ENCODE peak calls at places on chromosomes 16 and 17, in nine cellular contexts. One of them, this sample, is unnamed.

GRCh38 chr17:83194761-83195329 is 115.4 kb downstream of the METRNL start:
- DNase-seq in activated CD4-positive, CD25-positive, alpha-beta regulatory T cell: no peak
- DNase-seq in HCT116: no peak
- DNase-seq in memory B cell: no peak
- DNase-seq in stimulated activated CD4-positive, alpha-beta T cell treated with anti-CD3 and anti-CD28 coated beads, TNF-alpha, amount 100 ng/mL, for 1 hour: no peak
- DNase-seq in M059J: peak; percentile 89
- DNase-seq in stimulated activated CD8-positive, alpha-beta memory T cell treated with anti-CD3 and anti-CD28 coated beads, Interleukin-7, amount 100 ng/mL, for 1 hour: no peak
- DNase-seq in AG04449: no peak
- DNase-seq in activated T-helper 1 cell treated with anti-CD3 and anti-CD28 coated beads, Interleukin-12 subunit alpha, Interleukin-12 subunit beta, Interleukin-2, Interleukin-4 antibody, amounts not matched to agents 30 ng/mL and 10 ng/mL and 1 ng/mL, durations not matched to agents 14 hours and 24 hours and 36 hours: no peak
- DNase-seq in this sample: no peak

GRCh38 chr17:58059141-58059540 is 24.1 kb upstream of the DYNLL2 start:
- DNase-seq in activated CD4-positive, CD25-positive, alpha-beta regulatory T cell: no peak
- DNase-seq in HCT116: no peak
- DNase-seq in memory B cell: no peak
- DNase-seq in stimulated activated CD4-positive, alpha-beta T cell treated with anti-CD3 and anti-CD28 coated beads, TNF-alpha, amount 100 ng/mL, for 1 hour: no peak
- DNase-seq in M059J: no peak
- DNase-seq in stimulated activated CD8-positive, alpha-beta memory T cell treated with anti-CD3 and anti-CD28 coated beads, Interleukin-7, amount 100 ng/mL, for 1 hour: no peak
- DNase-seq in AG04449: no peak
- DNase-seq in activated T-helper 1 cell treated with anti-CD3 and anti-CD28 coated beads, Interleukin-12 subunit alpha, Interleukin-12 subunit beta, Interleukin-2, Interleukin-4 antibody, amounts not matched to agents 30 ng/mL and 10 ng/mL and 1 ng/mL, durations not matched to agents 14 hours and 24 hours and 36 hours: no peak
- DNase-seq in this sample: no peak

GRCh38 chr17:45672301-45672700 is 111.8 kb upstream of the CRHR1 start:
- DNase-seq in activated CD4-positive, CD25-positive, alpha-beta regulatory T cell: no peak
- DNase-seq in HCT116: no peak
- DNase-seq in memory B cell: no peak
- DNase-seq in stimulated activated CD4-positive, alpha-beta T cell treated with anti-CD3 and anti-CD28 coated beads, TNF-alpha, amount 100 ng/mL, for 1 hour: no peak
- DNase-seq in M059J: no peak
- DNase-seq in stimulated activated CD8-positive, alpha-beta memory T cell treated with anti-CD3 and anti-CD28 coated beads, Interleukin-7, amount 100 ng/mL, for 1 hour: no peak
- DNase-seq in AG04449: no peak
- DNase-seq in activated T-helper 1 cell treated with anti-CD3 and anti-CD28 coated beads, Interleukin-12 subunit alpha, Interleukin-12 subunit beta, Interleukin-2, Interleukin-4 antibody, amounts not matched to agents 30 ng/mL and 10 ng/mL and 1 ng/mL, durations not matched to agents 14 hours and 24 hours and 36 hours: no peak
- DNase-seq in this sample: no peak

GRCh38 chr16:86772671-86773338 is 194.5 kb downstream of the FOXL1 start:
- DNase-seq in activated CD4-positive, CD25-positive, alpha-beta regulatory T cell: no peak
- DNase-seq in HCT116: no peak
- DNase-seq in memory B cell: no peak
- DNase-seq in stimulated activated CD4-positive, alpha-beta T cell treated with anti-CD3 and anti-CD28 coated beads, TNF-alpha, amount 100 ng/mL, for 1 hour: no peak
- DNase-seq in M059J: peak; percentile 97
- DNase-seq in stimulated activated CD8-positive, alpha-beta memory T cell treated with anti-CD3 and anti-CD28 coated beads, Interleukin-7, amount 100 ng/mL, for 1 hour: no peak
- DNase-seq in AG04449: peak; percentile 76
- DNase-seq in activated T-helper 1 cell treated with anti-CD3 and anti-CD28 coated beads, Interleukin-12 subunit alpha, Interleukin-12 subunit beta, Interleukin-2, Interleukin-4 antibody, amounts not matched to agents 30 ng/mL and 10 ng/mL and 1 ng/mL, durations not matched to agents 14 hours and 24 hours and 36 hours: no peak
- DNase-seq in this sample: no peak

GRCh38 chr17:27569884-27570577 is 61.0 kb upstream of the LGALS9 start:
- DNase-seq in activated CD4-positive, CD25-positive, alpha-beta regulatory T cell: no peak
- DNase-seq in HCT116: no peak
- DNase-seq in memory B cell: no peak
- DNase-seq in stimulated activated CD4-positive, alpha-beta T cell treated with anti-CD3 and anti-CD28 coated beads, TNF-alpha, amount 100 ng/mL, for 1 hour: no peak
- DNase-seq in M059J: no peak
- DNase-seq in stimulated activated CD8-positive, alpha-beta memory T cell treated with anti-CD3 and anti-CD28 coated beads, Interleukin-7, amount 100 ng/mL, for 1 hour: no peak
- DNase-seq in AG04449: no peak
- DNase-seq in activated T-helper 1 cell treated with anti-CD3 and anti-CD28 coated beads, Interleukin-12 subunit alpha, Interleukin-12 subunit beta, Interleukin-2, Interleukin-4 antibody, amounts not matched to agents 30 ng/mL and 10 ng/mL and 1 ng/mL, durations not matched to agents 14 hours and 24 hours and 36 hours: no peak
- DNase-seq in this sample: peak; percentile 88

GRCh38 chr16:53528797-53529196 is 25.8 kb upstream of the AKTIP start:
- DNase-seq in activated CD4-positive, CD25-positive, alpha-beta regulatory T cell: no peak
- DNase-seq in HCT116: no peak
- DNase-seq in memory B cell: no peak
- DNase-seq in stimulated activated CD4-positive, alpha-beta T cell treated with anti-CD3 and anti-CD28 coated beads, TNF-alpha, amount 100 ng/mL, for 1 hour: no peak
- DNase-seq in M059J: no peak
- DNase-seq in stimulated activated CD8-positive, alpha-beta memory T cell treated with anti-CD3 and anti-CD28 coated beads, Interleukin-7, amount 100 ng/mL, for 1 hour: no peak
- DNase-seq in AG04449: no peak
- DNase-seq in activated T-helper 1 cell treated with anti-CD3 and anti-CD28 coated beads, Interleukin-12 subunit alpha, Interleukin-12 subunit beta, Interleukin-2, Interleukin-4 antibody, amounts not matched to agents 30 ng/mL and 10 ng/mL and 1 ng/mL, durations not matched to agents 14 hours and 24 hours and 36 hours: no peak
- DNase-seq in this sample: no peak

GRCh38 chr17:33106525-33107162 is 115.0 kb downstream of the SPACA3 start:
- DNase-seq in activated CD4-positive, CD25-positive, alpha-beta regulatory T cell: no peak
- DNase-seq in HCT116: no peak
- DNase-seq in memory B cell: no peak
- DNase-seq in stimulated activated CD4-positive, alpha-beta T cell treated with anti-CD3 and anti-CD28 coated beads, TNF-alpha, amount 100 ng/mL, for 1 hour: no peak
- DNase-seq in M059J: no peak
- DNase-seq in stimulated activated CD8-positive, alpha-beta memory T cell treated with anti-CD3 and anti-CD28 coated beads, Interleukin-7, amount 100 ng/mL, for 1 hour: no peak
- DNase-seq in AG04449: no peak
- DNase-seq in activated T-helper 1 cell treated with anti-CD3 and anti-CD28 coated beads, Interleukin-12 subunit alpha, Interleukin-12 subunit beta, Interleukin-2, Interleukin-4 antibody, amounts not matched to agents 30 ng/mL and 10 ng/mL and 1 ng/mL, durations not matched to agents 14 hours and 24 hours and 36 hours: no peak
- DNase-seq in this sample: no peak

GRCh38 chr17:80152057-80152831 is 5.3 kb upstream of the EIF4A3 start:
- DNase-seq in activated CD4-positive, CD25-positive, alpha-beta regulatory T cell: no peak
- DNase-seq in HCT116: no peak
- DNase-seq in memory B cell: no peak
- DNase-seq in stimulated activated CD4-positive, alpha-beta T cell treated with anti-CD3 and anti-CD28 coated beads, TNF-alpha, amount 100 ng/mL, for 1 hour: no peak
- DNase-seq in M059J: no peak
- DNase-seq in stimulated activated CD8-positive, alpha-beta memory T cell treated with anti-CD3 and anti-CD28 coated beads, Interleukin-7, amount 100 ng/mL, for 1 hour: no peak
- DNase-seq in AG04449: no peak
- DNase-seq in activated T-helper 1 cell treated with anti-CD3 and anti-CD28 coated beads, Interleukin-12 subunit alpha, Interleukin-12 subunit beta, Interleukin-2, Interleukin-4 antibody, amounts not matched to agents 30 ng/mL and 10 ng/mL and 1 ng/mL, durations not matched to agents 14 hours and 24 hours and 36 hours: no peak
- DNase-seq in this sample: no peak

GRCh38 chr16:11030990-11031510 is 86.7 kb downstream of the CLEC16A start:
- DNase-seq in activated CD4-positive, CD25-positive, alpha-beta regulatory T cell: no peak
- DNase-seq in HCT116: no peak
- DNase-seq in memory B cell: no peak
- DNase-seq in stimulated activated CD4-positive, alpha-beta T cell treated with anti-CD3 and anti-CD28 coated beads, TNF-alpha, amount 100 ng/mL, for 1 hour: no peak
- DNase-seq in M059J: no peak
- DNase-seq in stimulated activated CD8-positive, alpha-beta memory T cell treated with anti-CD3 and anti-CD28 coated beads, Interleukin-7, amount 100 ng/mL, for 1 hour: no peak
- DNase-seq in AG04449: no peak
- DNase-seq in activated T-helper 1 cell treated with anti-CD3 and anti-CD28 coated beads, Interleukin-12 subunit alpha, Interleukin-12 subunit beta, Interleukin-2, Interleukin-4 antibody, amounts not matched to agents 30 ng/mL and 10 ng/mL and 1 ng/mL, durations not matched to agents 14 hours and 24 hours and 36 hours: no peak
- DNase-seq in this sample: no peak

GRCh38 chr17:80068301-80069160 is 32.1 kb downstream of the CCDC40 start:
- DNase-seq in activated CD4-positive, CD25-positive, alpha-beta regulatory T cell: no peak
- DNase-seq in HCT116: no peak
- DNase-seq in memory B cell: no peak
- DNase-seq in stimulated activated CD4-positive, alpha-beta T cell treated with anti-CD3 and anti-CD28 coated beads, TNF-alpha, amount 100 ng/mL, for 1 hour: no peak
- DNase-seq in M059J: peak; percentile 17
- DNase-seq in stimulated activated CD8-positive, alpha-beta memory T cell treated with anti-CD3 and anti-CD28 coated beads, Interleukin-7, amount 100 ng/mL, for 1 hour: no peak
- DNase-seq in AG04449: no peak
- DNase-seq in activated T-helper 1 cell treated with anti-CD3 and anti-CD28 coated beads, Interleukin-12 subunit alpha, Interleukin-12 subunit beta, Interleukin-2, Interleukin-4 antibody, amounts not matched to agents 30 ng/mL and 10 ng/mL and 1 ng/mL, durations not matched to agents 14 hours and 24 hours and 36 hours: no peak
- DNase-seq in this sample: no peak

GRCh38 chr17:44830359-44831269 is 527 bp upstream of the GJC1 start:
- DNase-seq in activated CD4-positive, CD25-positive, alpha-beta regulatory T cell: no peak
- DNase-seq in HCT116: no peak
- DNase-seq in memory B cell: peak; percentile 35
- DNase-seq in stimulated activated CD4-positive, alpha-beta T cell treated with anti-CD3 and anti-CD28 coated beads, TNF-alpha, amount 100 ng/mL, for 1 hour: peak; percentile 12
- DNase-seq in M059J: peak; percentile 28
- DNase-seq in stimulated activated CD8-positive, alpha-beta memory T cell treated with anti-CD3 and anti-CD28 coated beads, Interleukin-7, amount 100 ng/mL, for 1 hour: no peak
- DNase-seq in AG04449: no peak
- DNase-seq in activated T-helper 1 cell treated with anti-CD3 and anti-CD28 coated beads, Interleukin-12 subunit alpha, Interleukin-12 subunit beta, Interleukin-2, Interleukin-4 antibody, amounts not matched to agents 30 ng/mL and 10 ng/mL and 1 ng/mL, durations not matched to agents 14 hours and 24 hours and 36 hours: no peak
- DNase-seq in this sample: no peak

GRCh38 chr17:77426676-77427386 is 286.1 kb downstream of the SEC14L1 start:
- DNase-seq in activated CD4-positive, CD25-positive, alpha-beta regulatory T cell: no peak
- DNase-seq in HCT116: no peak
- DNase-seq in memory B cell: no peak
- DNase-seq in stimulated activated CD4-positive, alpha-beta T cell treated with anti-CD3 and anti-CD28 coated beads, TNF-alpha, amount 100 ng/mL, for 1 hour: no peak
- DNase-seq in M059J: no peak
- DNase-seq in stimulated activated CD8-positive, alpha-beta memory T cell treated with anti-CD3 and anti-CD28 coated beads, Interleukin-7, amount 100 ng/mL, for 1 hour: no peak
- DNase-seq in AG04449: no peak
- DNase-seq in activated T-helper 1 cell treated with anti-CD3 and anti-CD28 coated beads, Interleukin-12 subunit alpha, Interleukin-12 subunit beta, Interleukin-2, Interleukin-4 antibody, amounts not matched to agents 30 ng/mL and 10 ng/mL and 1 ng/mL, durations not matched to agents 14 hours and 24 hours and 36 hours: no peak
- DNase-seq in this sample: peak; percentile 54